ENCODE peak calls at places on chromosome 10, in six cellular contexts. D is epithelial cell of esophagus, V is WERI-Rb-1, T is EL, X is hypothalamus, C is ovary. M is an unnamed sample.

GRCh38 chr10:120963587-120964220 is 112.5 kb downstream of the WDR11 start:
- DNase-seq in T (no peak), V (no peak), X (no peak), C (no peak), D (no peak), M (peak)

GRCh38 chr10:30583778-30584415 is 45.7 kb downstream of the LYZL2 start:
- DNase-seq in T (peak), X (no peak), V (no peak), D (peak), C (peak), M (peak)

GRCh38 chr10:120432209-120432608 is 24.8 kb upstream of the PLPP4 start:
- DNase-seq in V (no peak), D (no peak), C (no peak), X (no peak), T (peak), M (no peak)

GRCh38 chr10:31836569-31837406 is 91.8 kb downstream of the ARHGAP12 start:
- DNase-seq in T (peak), C (no peak), V (peak), X (no peak), D (peak), M (peak)

GRCh38 chr10:29100505-29100904 is 188.4 kb upstream of the LYZL1 start:
- DNase-seq in D (no peak), C (no peak), X (no peak), V (no peak), T (no peak), M (no peak)

GRCh38 chr10:123995461-123996131 is 97.8 kb downstream of the CHST15 start:
- DNase-seq in T (peak), X (no peak), D (peak), V (peak), C (peak), M (peak)

GRCh38 chr10:86262671-86263165 is 103.9 kb downstream of the GRID1 start:
- DNase-seq in T (no peak), C (no peak), V (no peak), X (no peak), D (no peak), M (no peak)

GRCh38 chr10:133378251-133379096 is 588 bp upstream of the PAOX start:
- DNase-seq in C (peak), D (peak), X (no peak), V (peak), T (peak), M (peak)

GRCh38 chr10:11856678-11857077 is 33.5 kb downstream of the PROSER2 start:
- DNase-seq in C (no peak), V (no peak), D (no peak), T (peak), X (no peak), M (peak)

GRCh38 chr10:7411671-7412481 is 1.0 kb upstream of the SFMBT2 start:
- DNase-seq in C (peak), T (no peak), X (no peak), V (no peak), D (no peak), M (no peak)

GRCh38 chr10:100100651-100101525 is 19.2 kb upstream of the CPN1 start:
- DNase-seq in C (no peak), T (peak), X (no peak), D (peak), V (peak), M (peak)

GRCh38 chr10:10986606-10987005 is 31.1 kb upstream of the CELF2 start:
- DNase-seq in T (no peak), D (no peak), C (no peak), V (no peak), X (no peak), M (no peak)

GRCh38 chr10:123554656-123555055 is 111.5 kb upstream of the GPR26 start:
- DNase-seq in T (no peak), C (no peak), V (no peak), X (no peak), D (no peak), M (no peak)

GRCh38 chr10:125201791-125202622 is 41.6 kb upstream of the CTBP2 start:
- DNase-seq in C (no peak), V (no peak), X (no peak), D (no peak), T (peak), M (no peak)

GRCh38 chr10:90224791-90225566 is 523.6 kb downstream of the KIF20B start:
- DNase-seq in C (no peak), T (no peak), V (no peak), D (no peak), X (no peak), M (no peak)

GRCh38 chr10:80473096-80473657 is 19.1 kb downstream of the TSPAN14 start:
- DNase-seq in D (no peak), V (no peak), T (no peak), X (no peak), C (no peak), M (no peak)

GRCh38 chr10:4590807-4591206 is 235.2 kb upstream of the AKR1E2 start:
- DNase-seq in V (no peak), T (peak), D (peak), X (no peak), C (no peak), M (peak)